ENCODE peak calls at places on chromosomes 6 and 20, in five cellular contexts. A, K, D, V and U are unnamed samples.

GRCh38 chr6:111482959-111483735 is at the start of gene REV3L:
- DNase-seq in A (no peak), K (peak), D (peak), V (peak), U (peak)

GRCh38 chr20:14223806-14224205 is 113.6 kb downstream of the FLRT3 start:
- DNase-seq in A (no peak), K (no peak), D (no peak), V (no peak), U (no peak)

GRCh38 chr6:14128017-14128416 is 10.4 kb downstream of the CD83 start:
- DNase-seq in A (no peak), K (no peak), D (no peak), V (peak), U (peak)

GRCh38 chr20:34559311-34560140 is 1.0 kb downstream of the MAP1LC3A start:
- DNase-seq in A (no peak), K (peak), D (no peak), V (no peak), U (no peak)

GRCh38 chr6:93792751-93793150 is 373.4 kb upstream of the EPHA7 start:
- DNase-seq in A (no peak), K (peak), D (no peak), V (no peak), U (no peak)

GRCh38 chr6:31878222-31878621 is 575 bp downstream of the SLC44A4 start:
- DNase-seq in A (no peak), K (no peak), D (no peak), V (no peak), U (no peak)

GRCh38 chr20:42914302-42914701 is 275.4 kb downstream of the PTPRT start:
- DNase-seq in A (no peak), K (no peak), D (no peak), V (no peak), U (no peak)

GRCh38 chr6:18412073-18412472 is 24.9 kb downstream of the RNF144B start:
- DNase-seq in A (no peak), K (no peak), D (no peak), V (no peak), U (no peak)

GRCh38 chr20:29325304-29325640 is 1932.2 kb upstream of the DEFB115 start:
- DNase-seq in A (no peak), K (no peak), D (no peak), V (no peak), U (no peak)

GRCh38 chr6:126040826-126041225 is 54.5 kb downstream of the TRMT11 start:
- DNase-seq in A (peak), K (peak), D (peak), V (no peak), U (no peak)

GRCh38 chr20:3781153-3781910 is at the start of gene SPEF1:
- DNase-seq in A (peak), K (peak), D (peak), V (peak), U (peak)

GRCh38 chr20:18728165-18728866 is 85.3 kb upstream of the SCP2D1 start:
- DNase-seq in A (no peak), K (no peak), D (no peak), V (no peak), U (peak)

GRCh38 chr6:125102411-125102810 is 51.2 kb upstream of the TPD52L1 start:
- DNase-seq in A (no peak), K (no peak), D (peak), V (no peak), U (no peak)

GRCh38 chr6:169700296-169700695 is 1.5 kb downstream of the WDR27 start:
- DNase-seq in A (no peak), K (peak), D (peak), V (no peak), U (no peak)

GRCh38 chr20:9119776-9120175 is 50.9 kb downstream of the PLCB4 start:
- DNase-seq in A (no peak), K (no peak), D (no peak), V (no peak), U (no peak)

GRCh38 chr20:33438481-33438880 is 5.1 kb downstream of the SNTA1 start:
- DNase-seq in A (no peak), K (no peak), D (no peak), V (no peak), U (no peak)

GRCh38 chr6:143734641-143735063 is 56.9 kb downstream of the PHACTR2 start:
- DNase-seq in A (no peak), K (peak), D (peak), V (no peak), U (no peak)

GRCh38 chr20:59770270-59770669 is 163.2 kb downstream of the SYCP2 start:
- DNase-seq in A (no peak), K (no peak), D (no peak), V (no peak), U (no peak)

GRCh38 chr6:42407379-42407778 is 44.3 kb downstream of the TRERF1 start:
- DNase-seq in A (no peak), K (peak), D (no peak), V (no peak), U (no peak)

GRCh38 chr6:49325901-49326300 is 137.2 kb downstream of the MMUT start:
- DNase-seq in A (no peak), K (peak), D (no peak), V (no peak), U (no peak)

GRCh38 chr20:36468149-36469000 is 72.9 kb upstream of the MYL9 start:
- DNase-seq in A (no peak), K (no peak), D (peak), V (no peak), U (no peak)

GRCh38 chr20:63519765-63520593 is 586 bp upstream of the PPDPF start:
- DNase-seq in A (no peak), K (no peak), D (peak), V (peak), U (no peak)

GRCh38 chr6:7640607-7641577 is 50.9 kb downstream of the SNRNP48 start:
- DNase-seq in A (no peak), K (peak), D (no peak), V (no peak), U (no peak)

GRCh38 chr6:33323623-33323948 is 6.0 kb upstream of the ZBTB22 start:
- DNase-seq in A (no peak), K (no peak), D (no peak), V (no peak), U (no peak)

GRCh38 chr6:33319939-33320314 is 2.4 kb upstream of the ZBTB22 start:
- DNase-seq in A (no peak), K (no peak), D (no peak), V (no peak), U (no peak)

GRCh38 chr6:33320315-33321181 is 3.0 kb upstream of the ZBTB22 start:
- DNase-seq in A (no peak), K (peak), D (peak), V (no peak), U (no peak)

GRCh38 chr6:33318426-33319073 is 1.0 kb upstream of the ZBTB22 start:
- DNase-seq in A (no peak), K (no peak), D (no peak), V (no peak), U (no peak)

DNA sequence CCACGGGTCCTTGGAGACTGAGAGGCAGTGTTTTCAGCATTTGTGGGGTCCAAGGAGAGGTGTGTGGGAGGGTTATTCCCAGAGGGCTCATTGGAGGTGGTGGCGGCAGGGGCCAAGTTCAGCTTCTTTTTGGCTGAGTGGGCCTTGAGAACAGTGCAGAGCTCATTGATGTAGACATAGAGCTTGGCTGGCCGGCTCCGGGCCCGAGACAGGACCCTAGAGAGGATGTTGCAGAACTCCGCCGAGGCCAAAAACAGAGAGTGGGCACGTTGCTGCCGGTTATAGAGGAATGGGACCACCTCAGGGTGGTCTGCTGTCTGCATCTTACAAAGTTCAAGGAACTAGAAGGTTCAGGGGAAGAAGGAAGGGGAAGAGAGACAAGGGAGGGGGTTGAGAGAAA is 3.7 kb upstream of the ZBTB22 start:
- DNase-seq in A (no peak), K (no peak), D (no peak), V (no peak), U (no peak)
- H3K4me3 ChIP-seq in A (peak), K (no peak), D (no peak), V (no peak), U (peak)

DNA sequence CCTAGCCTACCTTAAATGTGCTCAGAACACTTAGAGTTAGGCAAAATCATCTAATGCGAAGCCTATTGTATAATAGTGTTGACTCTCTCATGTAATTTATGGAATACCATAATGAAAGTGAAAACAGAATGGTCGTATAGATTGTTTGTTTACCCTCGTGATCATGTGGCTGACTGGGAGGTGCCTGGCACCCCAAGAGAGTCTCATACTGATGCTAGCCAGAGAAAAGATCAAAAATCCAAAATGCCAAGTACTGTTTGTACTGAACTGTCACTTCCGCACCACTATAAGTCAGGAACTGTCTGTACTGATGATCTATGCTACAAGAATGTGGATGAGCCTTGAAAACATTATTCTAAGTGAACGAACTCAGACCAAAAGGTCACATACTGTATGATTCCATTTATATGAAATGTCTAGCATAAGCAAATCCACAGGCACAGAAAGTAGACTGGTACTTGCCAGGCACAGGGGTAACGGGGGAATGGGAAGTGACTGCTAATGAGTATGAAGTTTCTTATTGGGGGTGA is 22.4 kb downstream of the ZMYND8 start:
- DNase-seq in A (peak), K (peak), D (peak), V (no peak), U (no peak)
- H3K4me3 ChIP-seq in A (peak), K (no peak), D (no peak), V (no peak), U (no peak)

GRCh38 chr20:1267161-1267560 is 1.1 kb downstream of the SNPH start:
- DNase-seq in A (no peak), K (no peak), D (no peak), V (no peak), U (no peak)

GRCh38 chr20:1265226-1265915 is 723 bp upstream of the SNPH start:
- DNase-seq in A (no peak), K (no peak), D (no peak), V (no peak), U (no peak)

GRCh38 chr20:1266167-1266973 is at the start of gene SNPH:
- DNase-seq in A (no peak), K (peak), D (peak), V (peak), U (peak)

GRCh38 chr20:1264727-1265126 is 1.4 kb upstream of the SNPH start:
- DNase-seq in A (no peak), K (no peak), D (no peak), V (no peak), U (no peak)

GRCh38 chr20:1265916-1266166 is 253 bp upstream of the SNPH start:
- DNase-seq in A (no peak), K (no peak), D (no peak), V (no peak), U (no peak)
- H3K4me3 ChIP-seq in A (peak), K (peak), D (peak), V (no peak), U (peak)

DNA sequence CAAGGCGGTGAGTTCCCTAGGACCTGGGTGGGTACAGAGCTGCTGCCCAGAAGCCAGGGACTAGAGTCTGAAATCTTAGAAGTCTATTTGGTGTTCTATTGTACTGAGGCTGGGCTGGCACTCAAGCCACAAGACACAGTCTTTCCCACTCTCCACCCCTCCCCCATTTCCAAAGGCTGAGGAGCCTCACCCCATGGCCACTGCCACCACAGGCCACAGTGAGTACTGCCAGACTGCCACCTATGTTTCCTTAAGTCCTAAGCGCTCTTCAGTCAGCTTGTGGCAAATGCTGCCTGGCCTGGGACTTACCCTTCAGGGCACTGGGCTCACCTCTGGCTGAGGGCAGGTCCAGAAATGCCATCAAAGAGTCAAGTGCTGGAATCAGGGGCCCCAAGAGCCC is 469.3 kb downstream of the HAO1 start:
- DNase-seq in A (no peak), K (no peak), D (no peak), V (no peak), U (no peak)
- H3K4me3 ChIP-seq in A (no peak), K (no peak), D (no peak), V (no peak), U (no peak)

GRCh38 chr6:129657433-129657832 is 52.5 kb downstream of the ARHGAP18 start:
- DNase-seq in A (no peak), K (no peak), D (no peak), V (no peak), U (no peak)
- H3K4me3 ChIP-seq in A (no peak), K (no peak), D (no peak), V (no peak), U (no peak)

GRCh38 chr6:88866856-88867255 is 96.6 kb downstream of the RNGTT start:
- DNase-seq in A (no peak), K (no peak), D (no peak), V (no peak), U (no peak)

GRCh38 chr6:88867841-88868558 is 95.4 kb downstream of the RNGTT start:
- DNase-seq in A (no peak), K (peak), D (peak), V (no peak), U (no peak)

GRCh38 chr6:88868559-88868860 is 94.9 kb downstream of the RNGTT start:
- DNase-seq in A (no peak), K (no peak), D (peak), V (no peak), U (no peak)

GRCh38 chr6:88865275-88865674 is 98.1 kb downstream of the RNGTT start:
- DNase-seq in A (no peak), K (no peak), D (no peak), V (no peak), U (peak)

DNA sequence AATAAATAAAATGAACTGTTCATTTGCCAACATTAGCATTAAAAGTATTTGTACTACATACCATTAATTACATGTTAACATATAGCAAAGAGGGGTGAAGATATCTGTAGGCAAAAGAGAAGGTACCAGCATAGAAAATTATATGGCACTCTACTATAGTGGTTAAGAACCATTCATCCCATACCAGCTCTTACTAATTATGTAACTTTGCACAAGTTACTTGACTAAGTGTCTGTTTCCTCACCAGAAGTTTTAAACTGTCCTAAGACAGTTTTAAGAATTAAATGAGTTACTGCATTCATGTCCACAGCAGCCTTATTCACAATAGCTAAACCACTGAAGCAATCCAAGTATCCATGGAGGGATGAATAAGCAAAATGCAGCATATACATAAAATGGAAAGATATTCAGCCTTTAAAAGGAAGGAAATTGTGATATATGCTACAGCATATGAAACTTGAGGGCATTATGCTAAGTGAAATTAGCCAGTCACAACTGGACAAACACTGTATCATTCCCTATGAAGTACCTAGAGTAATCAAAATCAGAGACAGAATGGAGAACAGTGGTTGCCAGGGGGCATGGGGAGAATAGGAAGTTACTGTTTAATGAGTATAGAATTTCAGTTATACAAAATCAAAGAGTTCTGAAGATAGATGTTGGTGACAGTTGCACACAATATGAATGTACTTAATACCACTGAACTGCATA is 98.9 kb downstream of the RNGTT start:
- DNase-seq in A (no peak), K (no peak), D (no peak), V (no peak), U (no peak)
- H3K4me3 ChIP-seq in A (no peak), K (no peak), D (no peak), V (no peak), U (no peak)